ENCODE peak calls at places on chromosomes 4 and X, in ten cellular contexts. E is stimulated activated CD4-positive, alpha-beta T cell treated with anti-CD3 and anti-CD28 coated beads, Interleukin-12 subunit alpha, Interleukin-12 subunit beta, amount 100 ng/mL, for 4 hours; B is activated CD4-positive, alpha-beta T cell treated with anti-CD3 and anti-CD28 coated beads for 48 hours; Q is kidney glomerular epithelial cell; M is activated naive CD4-positive, alpha-beta T cell; G is fibroblast of mammary gland; F is caudate nucleus; R is activated T-helper 1 cell treated with anti-CD3 and anti-CD28 coated beads, Interleukin-2, amount 50 U/mL, for 16 hours; U is AG08395; L is C1 segment of cervical spinal cord. V is an unnamed sample.

GRCh38 chr4:87151730-87152129 is 68.7 kb downstream of the KLHL8 start:
- DNase-seq in E (no peak), B (no peak), Q (no peak), M (no peak), G (no peak), F (no peak), R (no peak), U (no peak), L (no peak), V (no peak)

GRCh38 chrX:54509401-54509800 is 13.4 kb upstream of the FGD1 start:
- DNase-seq in E (no peak), B (no peak), Q (no peak), M (no peak), G (no peak), F (no peak), R (no peak), U (no peak), L (no peak), V (no peak)

GRCh38 chrX:51456246-51456645 is 40.1 kb downstream of the NUDT11 start:
- DNase-seq in E (no peak), B (no peak), Q (no peak), M (no peak), G (no peak), F (no peak), R (no peak), U (no peak), L (no peak), V (no peak)

GRCh38 chr4:37892641-37893040 is 1.8 kb downstream of the TBC1D1 start:
- DNase-seq in E (peak), B (peak), Q (no peak), M (peak), G (no peak), F (no peak), R (no peak), U (no peak), L (no peak), V (peak)

GRCh38 chr4:2812600-2812932 is 19.7 kb downstream of the SH3BP2 start:
- DNase-seq in E (peak), B (no peak), Q (no peak), M (no peak), G (no peak), F (no peak), R (no peak), U (no peak), L (no peak), V (peak)

GRCh38 chrX:42378857-42379256 is 399.1 kb downstream of the PPP1R2C start:
- DNase-seq in E (no peak), B (no peak), Q (no peak), M (no peak), G (no peak), F (no peak), R (no peak), U (no peak), L (no peak), V (no peak)

GRCh38 chr4:76339364-76339763 is 32.8 kb downstream of the STBD1 start:
- DNase-seq in E (no peak), B (no peak), Q (no peak), M (no peak), G (no peak), F (no peak), R (no peak), U (no peak), L (no peak), V (no peak)

GRCh38 chr4:8194306-8195242 is 4.5 kb upstream of the SH3TC1 start:
- DNase-seq in E (no peak), B (no peak), Q (no peak), M (no peak), G (no peak), F (no peak), R (no peak), U (no peak), L (no peak), V (no peak)

GRCh38 chr4:159434496-159435241 is 331.8 kb downstream of the RAPGEF2 start:
- DNase-seq in E (no peak), B (no peak), Q (no peak), M (no peak), G (peak), F (no peak), R (no peak), U (peak), L (no peak), V (no peak)

GRCh38 chr4:21768349-21769310 is 179.9 kb downstream of the KCNIP4 start:
- DNase-seq in E (no peak), B (no peak), Q (peak), M (no peak), G (peak), F (no peak), R (no peak), U (peak), L (no peak), V (peak)

GRCh38 chr4:152605641-152606304 is 69.9 kb upstream of the FBXW7 start:
- DNase-seq in E (no peak), B (no peak), Q (no peak), M (no peak), G (peak), F (no peak), R (no peak), U (peak), L (no peak), V (no peak)

GRCh38 chr4:70728096-70728495 is 6.3 kb downstream of the RUFY3 start:
- DNase-seq in E (no peak), B (no peak), Q (no peak), M (no peak), G (peak), F (peak), R (no peak), U (no peak), L (no peak), V (no peak)

GRCh38 chrX:42176790-42177189 is 253.4 kb upstream of the CASK start:
- DNase-seq in E (no peak), B (no peak), Q (no peak), M (no peak), G (no peak), F (no peak), R (no peak), U (no peak), L (no peak), V (no peak)

GRCh38 chr4:11724731-11725130 is 296.0 kb upstream of the HS3ST1 start:
- DNase-seq in E (no peak), B (no peak), Q (no peak), M (no peak), G (peak), F (no peak), R (no peak), U (no peak), L (no peak), V (no peak)

GRCh38 chrX:44061940-44062339 is 88.8 kb upstream of the NDP start:
- DNase-seq in E (no peak), B (no peak), Q (no peak), M (no peak), G (no peak), F (no peak), R (no peak), U (no peak), L (no peak), V (no peak)

GRCh38 chr4:119735136-119735770 is 106.6 kb upstream of the PDE5A start:
- DNase-seq in E (no peak), B (no peak), Q (peak), M (no peak), G (peak), F (no peak), R (no peak), U (peak), L (no peak), V (no peak)

GRCh38 chr4:13544556-13545393 is 467 bp upstream of the NKX3-2 start:
- DNase-seq in E (peak), B (peak), Q (peak), M (no peak), G (peak), F (no peak), R (no peak), U (peak), L (peak), V (peak)

GRCh38 chrX:119763175-119763574 is 4.8 kb downstream of the SOWAHD start:
- DNase-seq in E (no peak), B (no peak), Q (peak), M (no peak), G (peak), F (no peak), R (no peak), U (peak), L (no peak), V (no peak)

GRCh38 chrX:47578692-47579091 is 3.5 kb upstream of the TIMP1 start:
- DNase-seq in E (no peak), B (no peak), Q (no peak), M (no peak), G (no peak), F (no peak), R (no peak), U (no peak), L (no peak), V (no peak)

GRCh38 chrX:131739823-131740222 is 195.9 kb downstream of the OR13H1 start:
- DNase-seq in E (no peak), B (no peak), Q (no peak), M (no peak), G (no peak), F (no peak), R (no peak), U (no peak), L (no peak), V (no peak)

GRCh38 chr4:10458190-10458589 is 964 bp upstream of the ZNF518B start:
- DNase-seq in E (no peak), B (no peak), Q (no peak), M (no peak), G (no peak), F (no peak), R (no peak), U (no peak), L (no peak), V (no peak)

GRCh38 chrX:153689654-153690465 is 2.1 kb downstream of the SLC6A8 start:
- DNase-seq in E (no peak), B (no peak), Q (no peak), M (no peak), G (no peak), F (no peak), R (no peak), U (no peak), L (no peak), V (no peak)

GRCh38 chr4:137955615-137956014 is 286.5 kb downstream of the SLC7A11 start:
- DNase-seq in E (no peak), B (no peak), Q (no peak), M (no peak), G (no peak), F (no peak), R (no peak), U (no peak), L (no peak), V (no peak)

GRCh38 chrX:152819271-152819670 is 11.3 kb downstream of the CETN2 start:
- DNase-seq in E (no peak), B (no peak), Q (no peak), M (no peak), G (peak), F (no peak), R (no peak), U (no peak), L (no peak), V (no peak)

GRCh38 chr4:13201241-13201640 is 282.9 kb downstream of the RAB28 start:
- DNase-seq in E (no peak), B (no peak), Q (no peak), M (no peak), G (no peak), F (no peak), R (no peak), U (no peak), L (no peak), V (no peak)

GRCh38 chrX:154373340-154374306 is 811 bp downstream of the FLNA start:
- DNase-seq in E (no peak), B (peak), Q (peak), M (peak), G (peak), F (peak), R (no peak), U (peak), L (peak), V (peak)

GRCh38 chr4:137181293-137181899 is 350.9 kb downstream of the PCDH18 start:
- DNase-seq in E (no peak), B (no peak), Q (no peak), M (no peak), G (no peak), F (no peak), R (no peak), U (no peak), L (no peak), V (no peak)

GRCh38 chrX:56029691-56030090 is 202.5 kb upstream of the KLF8 start:
- DNase-seq in E (no peak), B (no peak), Q (no peak), M (no peak), G (no peak), F (no peak), R (no peak), U (no peak), L (no peak), V (no peak)

GRCh38 chr4:183831026-183831446 is 74.1 kb upstream of the STOX2 start:
- DNase-seq in E (no peak), B (no peak), Q (no peak), M (no peak), G (no peak), F (no peak), R (no peak), U (no peak), L (no peak), V (no peak)

GRCh38 chrX:68710870-68711576 is 63.6 kb downstream of the STARD8 start:
- DNase-seq in E (no peak), B (peak), Q (no peak), M (no peak), G (peak), F (no peak), R (no peak), U (peak), L (no peak), V (peak)

GRCh38 chr4:5710962-5711478 is at the start of gene EVC:
- DNase-seq in E (peak), B (peak), Q (peak), M (no peak), G (peak), F (peak), R (no peak), U (peak), L (peak), V (no peak)

GRCh38 chr4:121140712-121141111 is 23.4 kb downstream of the TNIP3 start:
- DNase-seq in E (no peak), B (no peak), Q (no peak), M (no peak), G (peak), F (no peak), R (no peak), U (peak), L (no peak), V (no peak)

GRCh38 chr4:186192068-186192751 is 843 bp downstream of the CYP4V2 start:
- DNase-seq in E (peak), B (peak), Q (peak), M (peak), G (peak), F (peak), R (peak), U (peak), L (peak), V (peak)